ENCODE peak calls at places on chromosomes 6 and 20, in ten cellular contexts. A is iPS DF 6.9, V is heart right ventricle, X is A549, P is body of pancreas, G is tibial nerve, D is right lobe of liver, C is SK-N-SH, M is GM23248, T is trophoblast cell. W is an unnamed sample.

GRCh38 chr20:25237610-25238318 is 10.1 kb upstream of the PYGB start:
- DNase-seq in P (no peak), G (peak; percentile 80), V (no peak), T (peak; percentile 90), D (no peak), C (no peak), M (peak; percentile 99), A (no peak), X (peak; percentile 100), W (no peak)

GRCh38 chr20:38350879-38351775 is 4.8 kb downstream of the LBP start:
- DNase-seq in V (peak; percentile 45), M (no peak), G (peak; percentile 71), X (no peak), P (peak; percentile 15), T (no peak), D (peak; percentile 58), A (no peak), C (no peak), W (peak; percentile 54)

GRCh38 chr6:26660096-26660425 is 515 bp upstream of the ZNF322 start:
- DNase-seq in M (peak; percentile 61), T (peak; percentile 49), D (no peak), A (peak; percentile 0), P (no peak), V (no peak), X (peak; percentile 40), G (no peak), C (no peak), W (no peak)

GRCh38 chr6:75424610-75425548 is 68.7 kb downstream of the FILIP1 start:
- DNase-seq in A (no peak), T (no peak), X (no peak), M (peak; percentile 62), D (no peak), P (no peak), V (no peak), C (no peak), G (no peak), W (no peak)

GRCh38 chr20:57663681-57664451 is 43.6 kb upstream of the ZBP1 start:
- DNase-seq in X (no peak), C (no peak), V (no peak), M (no peak), D (no peak), A (no peak), P (no peak), G (no peak), T (no peak), W (peak; percentile 17)

GRCh38 chr6:12472601-12473038 is 182.5 kb downstream of the EDN1 start:
- DNase-seq in M (peak; percentile 82), A (no peak), X (no peak), P (peak; percentile 33), V (peak; percentile 25), C (no peak), D (no peak), G (peak; percentile 59), T (peak; percentile 97), W (peak; percentile 19)

GRCh38 chr6:108133594-108134179 is 32.1 kb upstream of the NR2E1 start:
- DNase-seq in G (no peak), V (peak; percentile 53), X (peak; percentile 58), D (peak; percentile 60), M (peak; percentile 87), T (peak; percentile 79), A (no peak), P (peak; percentile 88), C (peak; percentile 78), W (peak; percentile 52)

GRCh38 chr6:119334535-119335264 is 14.9 kb downstream of the MAN1A1 start:
- DNase-seq in V (no peak), G (no peak), M (no peak), C (no peak), D (no peak), X (no peak), A (no peak), P (no peak), T (no peak), W (no peak)

GRCh38 chr6:31205638-31206037 is 35.2 kb upstream of the POU5F1 start:
- DNase-seq in T (no peak), P (no peak), A (no peak), D (peak; percentile 38), M (no peak), C (no peak), X (no peak), G (no peak), V (no peak), W (no peak)

GRCh38 chr6:31202259-31203166 is 32.0 kb upstream of the POU5F1 start:
- DNase-seq in M (no peak), D (no peak), C (no peak), X (no peak), A (no peak), V (no peak), T (no peak), P (no peak), G (no peak), W (no peak)

GRCh38 chr6:31208506-31208905 is 38.0 kb upstream of the POU5F1 start:
- DNase-seq in D (no peak), A (no peak), X (no peak), M (no peak), V (no peak), T (no peak), C (no peak), P (no peak), G (no peak), W (no peak)

GRCh38 chr6:31203345-31203979 is 33.0 kb upstream of the POU5F1 start:
- DNase-seq in C (no peak), V (no peak), G (no peak), M (peak; percentile 94), A (no peak), D (no peak), P (peak; percentile 14), X (peak; percentile 17), T (peak; percentile 73), W (no peak)

DNA sequence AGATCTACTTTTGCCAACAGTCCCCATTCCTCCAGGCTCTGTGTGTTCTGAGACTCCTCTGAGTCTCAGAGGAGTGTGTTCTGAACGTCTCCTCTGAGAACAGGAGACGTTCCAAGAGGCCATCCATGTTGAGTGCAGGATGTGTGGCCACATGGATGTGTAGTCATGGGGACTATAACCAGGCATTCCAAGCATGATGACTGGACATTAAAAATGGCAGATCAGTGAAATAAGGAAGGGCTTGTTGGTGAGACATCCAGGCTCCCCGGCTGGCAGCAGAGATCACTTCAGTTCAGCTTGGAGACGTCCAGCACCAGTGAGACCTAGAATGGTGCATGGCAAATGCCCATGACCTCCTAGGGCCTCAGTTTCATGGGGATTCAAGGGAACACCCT is 34.3 kb upstream of the POU5F1 start:
- DNase-seq in G (no peak), A (no peak), X (no peak), M (peak; percentile 53), C (no peak), T (no peak), P (no peak), V (no peak), D (no peak), W (no peak)
- H3K4me1 ChIP-seq in G (peaks cover 5% of the 10 kb centered on the region), A (peaks cover 2% of the 10 kb centered on the region), X (peaks cover 14% of the 10 kb centered on the region), M (peaks cover 12% of the 10 kb centered on the region), C (peaks cover 7% of the 10 kb centered on the region), T (peaks cover 2% of the 10 kb centered on the region), P (peaks cover 58% of the 10 kb centered on the region), V (peaks cover 6% of the 10 kb centered on the region), D (peaks cover 2% of the 10 kb centered on the region), W (peaks cover 2% of the 10 kb centered on the region)

GRCh38 chr6:44670146-44670545 is 282.6 kb downstream of the CDC5L start:
- DNase-seq in X (no peak), G (no peak), A (no peak), T (no peak), P (no peak), C (no peak), M (no peak), D (no peak), V (no peak), W (no peak)

GRCh38 chr6:44668976-44669934 is 281.7 kb downstream of the CDC5L start:
- DNase-seq in M (no peak), D (peak; percentile 12), X (no peak), A (no peak), V (no peak), T (no peak), P (no peak), G (no peak), C (no peak), W (no peak)

GRCh38 chr6:44667226-44667625 is 279.7 kb downstream of the CDC5L start:
- DNase-seq in P (no peak), M (peak; percentile 94), D (no peak), V (no peak), X (no peak), A (no peak), C (no peak), T (peak; percentile 81), G (no peak), W (no peak)

GRCh38 chr6:44667668-44668390 is 280.3 kb downstream of the CDC5L start:
- DNase-seq in D (peak; percentile 51), A (peak; percentile 81), M (no peak), T (peak; percentile 82), V (no peak), G (peak; percentile 25), C (no peak), P (peak; percentile 50), X (peak; percentile 18), W (no peak)

DNA sequence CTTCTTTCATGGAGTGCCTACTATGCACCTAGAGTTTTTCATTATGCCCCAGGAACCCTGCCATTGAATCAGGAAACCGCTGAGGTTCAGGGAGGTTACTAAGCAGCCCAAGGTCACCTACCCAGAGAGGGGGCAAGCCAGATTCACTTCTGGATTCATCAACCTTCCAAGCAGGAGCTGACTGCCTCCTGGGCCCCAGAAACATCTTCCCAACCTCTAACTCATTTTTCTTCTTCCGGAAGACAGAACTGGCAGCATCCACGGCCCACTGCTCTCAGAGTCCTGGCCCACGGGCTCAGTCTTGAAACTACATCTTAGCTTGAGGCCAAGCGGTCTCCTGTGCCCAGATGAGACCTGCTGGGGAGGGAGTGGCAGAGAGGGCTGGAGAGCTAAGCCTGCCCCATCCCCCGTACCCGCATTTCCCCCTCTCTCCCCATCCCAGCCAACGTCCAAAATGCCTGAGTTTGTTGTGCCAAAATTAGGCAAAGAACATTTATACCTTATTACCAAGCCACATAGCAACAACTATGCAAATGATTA is 281.0 kb downstream of the CDC5L start:
- DNase-seq in A (no peak), T (no peak), C (no peak), P (no peak), M (no peak), X (no peak), V (no peak), G (no peak), D (peak; percentile 28), W (no peak)
- H3K4me1 ChIP-seq in A (peaks cover 21% of the 10 kb centered on the region), T (peaks cover 56% of the 10 kb centered on the region), C (peaks cover 44% of the 10 kb centered on the region), P (no peaks in the 10 kb centered on the region), M (peaks cover 48% of the 10 kb centered on the region), X (peaks cover 9% of the 10 kb centered on the region), V (no peaks in the 10 kb centered on the region), G (no peaks in the 10 kb centered on the region), D (no peaks in the 10 kb centered on the region), W (peaks cover 5% of the 10 kb centered on the region)

GRCh38 chr6:138970159-138970558 is 17.9 kb downstream of the REPS1 start:
- DNase-seq in P (no peak), V (no peak), A (no peak), M (peak; percentile 36), D (no peak), T (no peak), C (no peak), G (no peak), X (no peak), W (no peak)

GRCh38 chr6:138973481-138974140 is 14.4 kb downstream of the REPS1 start:
- DNase-seq in P (no peak), V (no peak), D (no peak), M (peak; percentile 64), G (no peak), C (no peak), X (no peak), T (peak; percentile 18), A (no peak), W (no peak)

GRCh38 chr6:138970856-138971425 is 17.1 kb downstream of the REPS1 start:
- DNase-seq in T (peak; percentile 86), G (no peak), A (no peak), C (no peak), P (no peak), X (no peak), D (no peak), M (peak; percentile 97), V (no peak), W (no peak)

GRCh38 chr6:138971601-138972000 is 16.5 kb downstream of the REPS1 start:
- DNase-seq in M (peak; percentile 59), D (no peak), P (no peak), G (no peak), V (no peak), A (no peak), X (no peak), T (no peak), C (no peak), W (no peak)

DNA sequence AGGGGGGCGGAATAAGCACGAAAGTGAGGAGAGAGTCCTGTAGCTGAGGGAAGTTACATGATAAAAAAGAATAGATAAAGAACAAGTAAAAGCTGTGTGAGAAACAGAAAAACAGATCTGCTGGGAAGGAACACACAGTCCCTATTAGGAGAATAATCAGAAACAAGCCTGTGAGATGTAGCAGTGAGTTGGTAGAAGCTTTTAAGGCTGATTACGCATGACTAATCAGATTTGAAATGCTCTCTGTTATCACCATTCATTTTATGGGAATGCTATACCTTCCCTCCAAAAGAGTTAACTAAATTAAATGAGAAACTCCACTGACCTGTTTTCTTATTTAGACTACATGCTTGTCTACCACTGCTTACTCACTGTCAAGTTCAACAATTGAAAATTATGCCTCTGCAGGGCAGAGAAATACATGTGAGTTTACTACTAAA is 15.8 kb downstream of the REPS1 start:
- DNase-seq in P (no peak), X (no peak), M (peak; percentile 51), C (peak; percentile 42), T (peak; percentile 11), D (no peak), A (no peak), G (no peak), V (no peak), W (no peak)
- H3K4me1 ChIP-seq in P (peaks cover 42% of the 10 kb centered on the region), X (peaks cover 49% of the 10 kb centered on the region), M (peaks cover 50% of the 10 kb centered on the region), C (peaks cover 42% of the 10 kb centered on the region), T (peaks cover 6% of the 10 kb centered on the region), D (no peaks in the 10 kb centered on the region), A (peaks cover 3% of the 10 kb centered on the region), G (peaks cover 30% of the 10 kb centered on the region), V (peaks cover 29% of the 10 kb centered on the region), W (peaks cover 7% of the 10 kb centered on the region)

GRCh38 chr6:53984163-53984562 is 127.1 kb upstream of the MLIP start:
- DNase-seq in P (no peak), M (peak; percentile 89), C (no peak), T (peak; percentile 50), X (peak; percentile 13), G (no peak), D (no peak), V (no peak), A (no peak), W (no peak)
- H3K4me1 ChIP-seq in P (no peaks in the 10 kb centered on the region), M (peaks cover 49% of the 10 kb centered on the region), C (peaks cover 17% of the 10 kb centered on the region), T (no peaks in the 10 kb centered on the region), X (peaks cover 26% of the 10 kb centered on the region), G (no peaks in the 10 kb centered on the region), D (no peaks in the 10 kb centered on the region), V (peaks cover 3% of the 10 kb centered on the region), A (peaks cover 2% of the 10 kb centered on the region), W (no peaks in the 10 kb centered on the region)